ENCODE peak calls at places on chromosomes 7 and 10, in five cellular contexts. A is brain microvascular endothelial cell, E is psoas muscle, Q is esophagus squamous epithelium, W is IMR-90. B is an unnamed sample.

GRCh38 chr7:69115788-69116187 is 482.5 kb upstream of the AUTS2 start:
- DNase-seq in Q (no peak), W (no peak), A (no peak), E (no peak), B (no peak)

GRCh38 chr7:155377837-155378579 is 79.9 kb upstream of the EN2 start:
- DNase-seq in W (peak; percentile 10), Q (no peak), E (peak; percentile 60), A (no peak), B (no peak)

GRCh38 chr7:27144799-27145166 is 1.3 kb upstream of the HOXA5 start:
- DNase-seq in E (peak; percentile 53), W (no peak), A (no peak), Q (no peak), B (peak; percentile 10)

GRCh38 chr10:73925539-73925938 is 14.6 kb downstream of the PLAU start:
- DNase-seq in W (no peak), Q (no peak), E (no peak), A (no peak), B (no peak)

GRCh38 chr7:90421648-90422047 is 18.4 kb downstream of the CLDN12 start:
- DNase-seq in A (no peak), E (no peak), Q (no peak), W (no peak), B (no peak)

GRCh38 chr7:68279827-68280400 is 1283.3 kb downstream of the TYW1 start:
- DNase-seq in W (no peak), E (no peak), Q (no peak), A (no peak), B (no peak)

GRCh38 chr10:74227697-74228424 is 76.8 kb downstream of the ADK start:
- DNase-seq in A (peak; percentile 59), E (no peak), Q (no peak), W (peak; percentile 62), B (no peak)

GRCh38 chr7:6168469-6168868 is 104.0 kb downstream of the CYTH3 start:
- DNase-seq in Q (no peak), E (no peak), A (no peak), W (no peak), B (peak; percentile 19)

GRCh38 chr10:15651175-15651574 is 68.5 kb downstream of the ITGA8 start:
- DNase-seq in E (no peak), Q (no peak), W (no peak), A (no peak), B (no peak)

GRCh38 chr10:13496164-13496563 is 32.6 kb downstream of the BEND7 start:
- DNase-seq in Q (no peak), W (no peak), E (no peak), A (no peak), B (no peak)

GRCh38 chr7:93856319-93856718 is 34.2 kb downstream of the TFPI2 start:
- DNase-seq in A (no peak), W (peak; percentile 0), Q (no peak), E (no peak), B (no peak)

GRCh38 chr7:152145853-152146466 is 120.5 kb downstream of the GALNT11 start:
- DNase-seq in E (no peak), W (peak; percentile 71), A (peak; percentile 70), Q (no peak), B (peak; percentile 34)

GRCh38 chr7:143958781-143959180 is 4.1 kb downstream of the OR2F1 start:
- DNase-seq in W (peak; percentile 39), Q (no peak), E (no peak), A (no peak), B (no peak)

GRCh38 chr7:105149827-105150226 is 135.8 kb downstream of the KMT2E start:
- DNase-seq in Q (no peak), A (no peak), W (peak; percentile 64), E (no peak), B (no peak)

GRCh38 chr7:137978464-137979237 is 23.2 kb downstream of the CREB3L2 start:
- DNase-seq in Q (no peak), E (peak; percentile 77), W (peak; percentile 100), A (peak; percentile 97), B (no peak)

GRCh38 chr7:30023524-30023923 is 3.0 kb downstream of the FKBP14 start:
- DNase-seq in W (no peak), Q (no peak), A (no peak), E (no peak), B (no peak)

GRCh38 chr7:150400779-150401423 is 21.8 kb downstream of the ZNF775 start:
- DNase-seq in Q (no peak), E (no peak), W (no peak), A (no peak), B (no peak)

GRCh38 chr10:103757531-103758293 is 97.7 kb downstream of the SH3PXD2A start:
- DNase-seq in W (peak; percentile 88), Q (no peak), E (peak; percentile 75), A (peak; percentile 66), B (no peak)

GRCh38 chr10:13709931-13710690 is 123.3 kb downstream of the PRPF18 start:
- DNase-seq in Q (no peak), A (no peak), E (no peak), W (no peak), B (no peak)

GRCh38 chr10:4343798-4344370 is 482.1 kb upstream of the AKR1E2 start:
- DNase-seq in W (peak; percentile 35), E (no peak), Q (no peak), A (no peak), B (no peak)

GRCh38 chr7:143085109-143085508 is 33.0 kb downstream of the OR6V1 start:
- DNase-seq in E (no peak), A (no peak), Q (no peak), W (no peak), B (no peak)

GRCh38 chr10:58994226-58995057 is 182.0 kb upstream of the PHYHIPL start:
- DNase-seq in E (no peak), W (no peak), Q (no peak), A (no peak), B (no peak)

GRCh38 chr10:5508161-5508604 is 8.8 kb upstream of the CALML5 start:
- DNase-seq in W (no peak), E (peak; percentile 12), A (no peak), Q (no peak), B (no peak)

GRCh38 chr10:80945267-80945880 is 407.7 kb downstream of the SH2D4B start:
- DNase-seq in W (no peak), A (no peak), E (no peak), Q (no peak), B (no peak)

GRCh38 chr10:36141786-36142560 is 499.9 kb upstream of the FZD8 start:
- DNase-seq in Q (no peak), E (peak; percentile 53), A (no peak), W (no peak), B (no peak)

GRCh38 chr10:34985146-34985545 is 105.0 kb downstream of the CUL2 start:
- DNase-seq in A (no peak), Q (no peak), W (no peak), E (no peak), B (no peak)

GRCh38 chr10:77644557-77645243 is 7.1 kb upstream of the KCNMA1 start:
- DNase-seq in W (no peak), A (no peak), E (no peak), Q (no peak), B (no peak)

GRCh38 chr7:44749992-44750391 is 1.3 kb downstream of the ZMIZ2 start:
- DNase-seq in Q (no peak), E (no peak), A (no peak), W (no peak), B (no peak)

GRCh38 chr7:44748948-44749731 is 493 bp downstream of the ZMIZ2 start:
- DNase-seq in A (no peak), W (no peak), Q (no peak), E (peak; percentile 69), B (no peak)

GRCh38 chr7:44748042-44748947 is at the start of gene ZMIZ2:
- DNase-seq in W (peak; percentile 76), A (peak; percentile 75), Q (peak; percentile 70), E (peak; percentile 97), B (peak; percentile 97)

GRCh38 chr7:44750921-44751571 is 2.4 kb downstream of the ZMIZ2 start:
- DNase-seq in A (peak; percentile 8), Q (no peak), E (no peak), W (peak; percentile 52), B (no peak)

DNA sequence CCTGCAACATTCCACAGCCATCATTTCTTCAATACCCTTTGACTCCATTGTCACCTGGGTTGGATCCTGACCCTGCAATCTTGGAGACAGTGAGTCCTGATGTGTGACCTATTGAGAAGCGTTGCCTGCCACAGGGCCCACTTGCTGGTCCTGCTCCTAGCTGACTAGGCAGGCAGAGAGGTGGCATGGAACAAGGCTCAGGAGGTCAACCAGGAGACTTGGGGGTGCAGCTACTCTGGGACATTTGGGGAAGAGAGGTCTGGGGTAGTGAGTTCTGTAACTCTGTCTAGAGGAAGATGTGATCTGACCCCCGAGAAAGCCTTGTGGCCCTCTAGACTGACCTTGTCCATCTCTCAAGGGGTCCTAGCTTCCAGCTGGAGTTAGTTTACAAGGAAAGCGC is 1.8 kb downstream of the ZMIZ2 start:
- DNase-seq in W (no peak), E (no peak), A (no peak), Q (no peak), B (no peak)
- H3K4me3 ChIP-seq in W (no peak overlapping the region), E (no peak overlapping the region), A (no peak overlapping the region), Q (no peak overlapping the region), B (no peak overlapping the region)

GRCh38 chr7:96219382-96220130 is 102.3 kb downstream of the SLC25A13 start:
- DNase-seq in A (no peak), W (peak; percentile 60), Q (no peak), E (no peak), B (no peak)
- H3K36me3 ChIP-seq in A (no peaks in the 10 kb centered on the region), W (no peaks in the 10 kb centered on the region), Q (no peaks in the 10 kb centered on the region), E (no peaks in the 10 kb centered on the region), B (no peaks in the 10 kb centered on the region)

GRCh38 chr7:1276626-1277175 is 44.0 kb downstream of the UNCX start:
- DNase-seq in Q (no peak), W (no peak), E (no peak), A (no peak), B (no peak)
- H3K27me3 ChIP-seq in Q (no peaks in the 10 kb centered on the region), W (peaks cover 4% of the 10 kb centered on the region), E (peaks cover 41% of the 10 kb centered on the region), A (peaks cover 2% of the 10 kb centered on the region), B (peaks cover 30% of the 10 kb centered on the region)

GRCh38 chr7:129169171-129169643 is 19.2 kb upstream of the SMO start:
- DNase-seq in W (no peak), E (peak; percentile 65), A (no peak), Q (no peak), B (no peak)

GRCh38 chr7:129169705-129170319 is 18.6 kb upstream of the SMO start:
- DNase-seq in Q (no peak), W (no peak), E (no peak), A (no peak), B (no peak)

GRCh38 chr7:129166745-129167144 is 21.7 kb upstream of the SMO start:
- DNase-seq in W (no peak), A (no peak), Q (no peak), E (no peak), B (no peak)

GRCh38 chr7:129168219-129168991 is 20.0 kb upstream of the SMO start:
- DNase-seq in A (no peak), W (no peak), Q (no peak), E (no peak), B (no peak)

DNA sequence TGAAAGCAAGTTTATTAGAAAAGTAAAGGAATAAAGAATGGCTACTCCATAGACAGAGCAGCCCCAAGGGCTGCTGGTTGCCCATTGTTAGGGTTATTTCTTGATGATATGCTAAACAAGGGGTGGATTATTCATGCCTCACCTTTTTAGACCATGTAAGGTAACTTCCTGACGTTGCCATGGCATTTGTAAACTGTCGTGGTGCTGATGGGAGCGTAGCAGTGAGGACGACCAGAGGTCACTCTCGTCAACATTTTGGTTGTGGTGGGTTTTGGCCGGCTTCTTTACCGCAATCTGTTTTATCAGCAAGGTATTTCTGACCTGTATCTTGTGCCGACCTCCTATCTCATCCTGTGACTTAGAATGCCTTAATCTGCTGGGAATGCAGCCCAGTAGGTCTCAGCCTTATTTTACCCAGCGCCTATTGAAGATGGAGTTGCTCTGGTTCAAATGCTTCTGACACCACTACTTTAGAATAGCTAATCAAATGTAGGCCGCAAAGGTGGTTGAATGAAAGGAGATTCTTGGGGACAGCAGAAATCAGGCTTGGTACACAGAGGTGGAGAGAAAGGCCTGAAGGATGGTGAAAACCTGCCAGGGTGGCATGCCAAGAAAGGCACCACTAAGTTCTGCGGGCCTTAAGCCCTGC is 17.9 kb upstream of the SMO start:
- DNase-seq in E (no peak), A (no peak), W (no peak), Q (no peak), B (no peak)
- H3K4me3 ChIP-seq in E (no peak overlapping the region), A (no peak overlapping the region), W (no peak overlapping the region), Q (no peak overlapping the region), B (no peak overlapping the region)

B was measured in BE2C.